ENCODE peak calls at places on chromosomes 2 and 18, in nine cellular contexts. M, C, T, P, E, B, K, Z and A are unnamed samples.

GRCh38 chr18:56648307-56648706 is 2.9 kb upstream of the WDR7 start:
- DNase-seq in M (no peak), C (no peak), T (no peak), P (no peak), E (no peak), B (no peak), K (no peak), Z (no peak), A (no peak)

GRCh38 chr2:235194351-235194750 is 242.5 kb downstream of the SH3BP4 start:
- DNase-seq in M (no peak), C (no peak), T (no peak), P (no peak), E (no peak), B (no peak), K (no peak), Z (no peak), A (no peak)

GRCh38 chr2:11551569-11552259 is 17.9 kb downstream of the GREB1 start:
- DNase-seq in M (no peak), C (no peak), T (no peak), P (no peak), E (no peak), B (no peak), K (no peak), Z (no peak), A (no peak)

GRCh38 chr2:17822452-17823117 is 6.3 kb downstream of the MSGN1 start:
- DNase-seq in M (no peak), C (no peak), T (no peak), P (no peak), E (no peak), B (no peak), K (peak), Z (no peak), A (no peak)

GRCh38 chr2:65636024-65636423 is 203.6 kb upstream of the SPRED2 start:
- DNase-seq in M (no peak), C (no peak), T (no peak), P (no peak), E (no peak), B (no peak), K (no peak), Z (no peak), A (no peak)

GRCh38 chr2:27420996-27421395 is 7.4 kb upstream of the NRBP1 start:
- DNase-seq in M (no peak), C (no peak), T (no peak), P (no peak), E (no peak), B (no peak), K (no peak), Z (no peak), A (no peak)

GRCh38 chr2:3692375-3692774 is 11.0 kb upstream of the DCDC2C start:
- DNase-seq in M (peak), C (no peak), T (no peak), P (no peak), E (peak), B (peak), K (peak), Z (no peak), A (no peak)

GRCh38 chr2:96100893-96101304 is 15.5 kb downstream of the ADRA2B start:
- DNase-seq in M (no peak), C (no peak), T (no peak), P (no peak), E (no peak), B (no peak), K (no peak), Z (no peak), A (no peak)

GRCh38 chr2:60882971-60883753 is 1.8 kb downstream of the REL start:
- DNase-seq in M (no peak), C (no peak), T (no peak), P (no peak), E (no peak), B (peak), K (peak), Z (no peak), A (no peak)

GRCh38 chr2:149598014-149598395 is 10.4 kb upstream of the MMADHC start:
- DNase-seq in M (no peak), C (no peak), T (no peak), P (no peak), E (no peak), B (no peak), K (no peak), Z (no peak), A (peak)

GRCh38 chr2:237500681-237501424 is 13.8 kb downstream of the MLPH start:
- DNase-seq in M (no peak), C (no peak), T (no peak), P (no peak), E (peak), B (peak), K (no peak), Z (no peak), A (no peak)

GRCh38 chr2:10837532-10838266 is 25.1 kb upstream of the PDIA6 start:
- DNase-seq in M (no peak), C (no peak), T (no peak), P (no peak), E (no peak), B (no peak), K (no peak), Z (no peak), A (no peak)

GRCh38 chr2:192123847-192124246 is 70.9 kb downstream of the TMEFF2 start:
- DNase-seq in M (no peak), C (no peak), T (no peak), P (no peak), E (no peak), B (no peak), K (no peak), Z (no peak), A (no peak)

GRCh38 chr2:240642806-240643092 is 17.5 kb downstream of the GPR35 start:
- DNase-seq in M (no peak), C (no peak), T (no peak), P (no peak), E (no peak), B (no peak), K (no peak), Z (no peak), A (no peak)

GRCh38 chr2:126059379-126059778 is 596.6 kb upstream of the GYPC start:
- DNase-seq in M (peak), C (no peak), T (no peak), P (no peak), E (no peak), B (no peak), K (no peak), Z (no peak), A (no peak)

GRCh38 chr18:58565021-58565420 is 63.9 kb downstream of the ALPK2 start:
- DNase-seq in M (no peak), C (no peak), T (no peak), P (no peak), E (no peak), B (no peak), K (peak), Z (no peak), A (no peak)

GRCh38 chr2:66836851-66837250 is 401.9 kb downstream of the MEIS1 start:
- DNase-seq in M (no peak), C (no peak), T (no peak), P (no peak), E (no peak), B (no peak), K (no peak), Z (no peak), A (no peak)

GRCh38 chr2:45918816-45919655 is 267.6 kb downstream of the PRKCE start:
- DNase-seq in M (no peak), C (no peak), T (peak), P (no peak), E (no peak), B (no peak), K (no peak), Z (no peak), A (no peak)

GRCh38 chr2:30203156-30203555 is 28.2 kb upstream of the LBH start:
- DNase-seq in M (no peak), C (no peak), T (no peak), P (no peak), E (no peak), B (no peak), K (no peak), Z (no peak), A (no peak)